ENCODE peak calls at places on chromosomes 7 and 10, in nine cellular contexts. One of them, this sample, is unnamed.

GRCh38 chr7:87220026-87220733 is 648 bp upstream of the TMEM243 start:
- DNase-seq in activated CD4-positive, CD25-positive, alpha-beta regulatory T cell: peak
- DNase-seq in Kasumi-1: peak
- DNase-seq in fibroblast of lung: peak
- DNase-seq in activated CD8-positive, alpha-beta T cell treated with anti-CD3 and anti-CD28 coated beads, Interleukin-2, amount 10 ng/mL, durations not matched to agents 7 days and 5 days: peak
- DNase-seq in activated T-cell treated with anti-CD3 and anti-CD28 coated beads, Interleukin-2, amount 50 U/mL, for 24 hours: peak
- DNase-seq in tibial artery: peak
- DNase-seq in stimulated activated CD8-positive, alpha-beta memory T cell treated with anti-CD3 and anti-CD28 coated beads, Interleukin-12 subunit alpha, Interleukin-12 subunit beta, amount 100 ng/mL, for 1 hour: peak
- DNase-seq in substantia nigra: peak
- DNase-seq in this sample: peak

GRCh38 chr7:156614434-156615264 is 25.9 kb upstream of the RNF32 start:
- DNase-seq in Kasumi-1: no peak
- DNase-seq in activated CD4-positive, CD25-positive, alpha-beta regulatory T cell: no peak
- DNase-seq in substantia nigra: no peak
- DNase-seq in activated T-cell treated with anti-CD3 and anti-CD28 coated beads, Interleukin-2, amount 50 U/mL, for 24 hours: no peak
- DNase-seq in activated CD8-positive, alpha-beta T cell treated with anti-CD3 and anti-CD28 coated beads, Interleukin-2, amount 10 ng/mL, durations not matched to agents 7 days and 5 days: no peak
- DNase-seq in stimulated activated CD8-positive, alpha-beta memory T cell treated with anti-CD3 and anti-CD28 coated beads, Interleukin-12 subunit alpha, Interleukin-12 subunit beta, amount 100 ng/mL, for 1 hour: no peak
- DNase-seq in fibroblast of lung: no peak
- DNase-seq in tibial artery: no peak
- DNase-seq in this sample: no peak

GRCh38 chr10:73650537-73651331 is 5.1 kb downstream of the SYNPO2L start:
- DNase-seq in Kasumi-1: no peak
- DNase-seq in activated T-cell treated with anti-CD3 and anti-CD28 coated beads, Interleukin-2, amount 50 U/mL, for 24 hours: no peak
- DNase-seq in fibroblast of lung: peak
- DNase-seq in substantia nigra: no peak
- DNase-seq in tibial artery: no peak
- DNase-seq in stimulated activated CD8-positive, alpha-beta memory T cell treated with anti-CD3 and anti-CD28 coated beads, Interleukin-12 subunit alpha, Interleukin-12 subunit beta, amount 100 ng/mL, for 1 hour: no peak
- DNase-seq in activated CD8-positive, alpha-beta T cell treated with anti-CD3 and anti-CD28 coated beads, Interleukin-2, amount 10 ng/mL, durations not matched to agents 7 days and 5 days: no peak
- DNase-seq in activated CD4-positive, CD25-positive, alpha-beta regulatory T cell: no peak
- DNase-seq in this sample: no peak

GRCh38 chr7:100464210-100464660 is at the start of gene SPACDR:
- DNase-seq in tibial artery: no peak
- DNase-seq in activated CD4-positive, CD25-positive, alpha-beta regulatory T cell: no peak
- DNase-seq in fibroblast of lung: no peak
- DNase-seq in activated T-cell treated with anti-CD3 and anti-CD28 coated beads, Interleukin-2, amount 50 U/mL, for 24 hours: no peak
- DNase-seq in activated CD8-positive, alpha-beta T cell treated with anti-CD3 and anti-CD28 coated beads, Interleukin-2, amount 10 ng/mL, durations not matched to agents 7 days and 5 days: no peak
- DNase-seq in substantia nigra: no peak
- DNase-seq in Kasumi-1: no peak
- DNase-seq in stimulated activated CD8-positive, alpha-beta memory T cell treated with anti-CD3 and anti-CD28 coated beads, Interleukin-12 subunit alpha, Interleukin-12 subunit beta, amount 100 ng/mL, for 1 hour: no peak
- DNase-seq in this sample: no peak

GRCh38 chr7:44103941-44104879 is at the start of gene AEBP1:
- DNase-seq in fibroblast of lung: no peak
- DNase-seq in tibial artery: no peak
- DNase-seq in activated CD4-positive, CD25-positive, alpha-beta regulatory T cell: no peak
- DNase-seq in stimulated activated CD8-positive, alpha-beta memory T cell treated with anti-CD3 and anti-CD28 coated beads, Interleukin-12 subunit alpha, Interleukin-12 subunit beta, amount 100 ng/mL, for 1 hour: no peak
- DNase-seq in Kasumi-1: peak
- DNase-seq in activated CD8-positive, alpha-beta T cell treated with anti-CD3 and anti-CD28 coated beads, Interleukin-2, amount 10 ng/mL, durations not matched to agents 7 days and 5 days: peak
- DNase-seq in substantia nigra: no peak
- DNase-seq in activated T-cell treated with anti-CD3 and anti-CD28 coated beads, Interleukin-2, amount 50 U/mL, for 24 hours: peak
- DNase-seq in this sample: no peak

GRCh38 chr10:62726142-62726541 is 78.4 kb upstream of the ADO start:
- DNase-seq in stimulated activated CD8-positive, alpha-beta memory T cell treated with anti-CD3 and anti-CD28 coated beads, Interleukin-12 subunit alpha, Interleukin-12 subunit beta, amount 100 ng/mL, for 1 hour: no peak
- DNase-seq in activated CD8-positive, alpha-beta T cell treated with anti-CD3 and anti-CD28 coated beads, Interleukin-2, amount 10 ng/mL, durations not matched to agents 7 days and 5 days: no peak
- DNase-seq in activated CD4-positive, CD25-positive, alpha-beta regulatory T cell: peak
- DNase-seq in tibial artery: no peak
- DNase-seq in fibroblast of lung: no peak
- DNase-seq in activated T-cell treated with anti-CD3 and anti-CD28 coated beads, Interleukin-2, amount 50 U/mL, for 24 hours: peak
- DNase-seq in substantia nigra: no peak
- DNase-seq in Kasumi-1: no peak
- DNase-seq in this sample: no peak

GRCh38 chr7:825386-825785 is 6.9 kb upstream of the SUN1 start:
- DNase-seq in activated CD8-positive, alpha-beta T cell treated with anti-CD3 and anti-CD28 coated beads, Interleukin-2, amount 10 ng/mL, durations not matched to agents 7 days and 5 days: no peak
- DNase-seq in tibial artery: no peak
- DNase-seq in substantia nigra: no peak
- DNase-seq in activated T-cell treated with anti-CD3 and anti-CD28 coated beads, Interleukin-2, amount 50 U/mL, for 24 hours: no peak
- DNase-seq in fibroblast of lung: peak
- DNase-seq in activated CD4-positive, CD25-positive, alpha-beta regulatory T cell: no peak
- DNase-seq in stimulated activated CD8-positive, alpha-beta memory T cell treated with anti-CD3 and anti-CD28 coated beads, Interleukin-12 subunit alpha, Interleukin-12 subunit beta, amount 100 ng/mL, for 1 hour: no peak
- DNase-seq in Kasumi-1: no peak
- DNase-seq in this sample: no peak

GRCh38 chr7:106987777-106988176 is 56.7 kb upstream of the PRKAR2B start:
- DNase-seq in activated CD8-positive, alpha-beta T cell treated with anti-CD3 and anti-CD28 coated beads, Interleukin-2, amount 10 ng/mL, durations not matched to agents 7 days and 5 days: no peak
- DNase-seq in fibroblast of lung: no peak
- DNase-seq in activated T-cell treated with anti-CD3 and anti-CD28 coated beads, Interleukin-2, amount 50 U/mL, for 24 hours: no peak
- DNase-seq in tibial artery: no peak
- DNase-seq in substantia nigra: no peak
- DNase-seq in stimulated activated CD8-positive, alpha-beta memory T cell treated with anti-CD3 and anti-CD28 coated beads, Interleukin-12 subunit alpha, Interleukin-12 subunit beta, amount 100 ng/mL, for 1 hour: no peak
- DNase-seq in Kasumi-1: no peak
- DNase-seq in activated CD4-positive, CD25-positive, alpha-beta regulatory T cell: no peak
- DNase-seq in this sample: no peak

GRCh38 chr7:157630301-157630853 is 293.6 kb downstream of the DNAJB6 start:
- DNase-seq in Kasumi-1: no peak
- DNase-seq in tibial artery: no peak
- DNase-seq in fibroblast of lung: no peak
- DNase-seq in activated CD4-positive, CD25-positive, alpha-beta regulatory T cell: no peak
- DNase-seq in stimulated activated CD8-positive, alpha-beta memory T cell treated with anti-CD3 and anti-CD28 coated beads, Interleukin-12 subunit alpha, Interleukin-12 subunit beta, amount 100 ng/mL, for 1 hour: no peak
- DNase-seq in substantia nigra: no peak
- DNase-seq in activated T-cell treated with anti-CD3 and anti-CD28 coated beads, Interleukin-2, amount 50 U/mL, for 24 hours: no peak
- DNase-seq in activated CD8-positive, alpha-beta T cell treated with anti-CD3 and anti-CD28 coated beads, Interleukin-2, amount 10 ng/mL, durations not matched to agents 7 days and 5 days: no peak
- DNase-seq in this sample: no peak

GRCh38 chr7:55060085-55060484 is 41.3 kb downstream of the EGFR start:
- DNase-seq in stimulated activated CD8-positive, alpha-beta memory T cell treated with anti-CD3 and anti-CD28 coated beads, Interleukin-12 subunit alpha, Interleukin-12 subunit beta, amount 100 ng/mL, for 1 hour: no peak
- DNase-seq in tibial artery: no peak
- DNase-seq in Kasumi-1: no peak
- DNase-seq in activated T-cell treated with anti-CD3 and anti-CD28 coated beads, Interleukin-2, amount 50 U/mL, for 24 hours: no peak
- DNase-seq in activated CD8-positive, alpha-beta T cell treated with anti-CD3 and anti-CD28 coated beads, Interleukin-2, amount 10 ng/mL, durations not matched to agents 7 days and 5 days: no peak
- DNase-seq in substantia nigra: no peak
- DNase-seq in activated CD4-positive, CD25-positive, alpha-beta regulatory T cell: no peak
- DNase-seq in fibroblast of lung: no peak
- DNase-seq in this sample: no peak

GRCh38 chr7:121576148-121576921 is 180.2 kb upstream of the FAM3C start:
- DNase-seq in tibial artery: no peak
- DNase-seq in stimulated activated CD8-positive, alpha-beta memory T cell treated with anti-CD3 and anti-CD28 coated beads, Interleukin-12 subunit alpha, Interleukin-12 subunit beta, amount 100 ng/mL, for 1 hour: no peak
- DNase-seq in activated CD8-positive, alpha-beta T cell treated with anti-CD3 and anti-CD28 coated beads, Interleukin-2, amount 10 ng/mL, durations not matched to agents 7 days and 5 days: no peak
- DNase-seq in activated T-cell treated with anti-CD3 and anti-CD28 coated beads, Interleukin-2, amount 50 U/mL, for 24 hours: no peak
- DNase-seq in Kasumi-1: no peak
- DNase-seq in substantia nigra: no peak
- DNase-seq in fibroblast of lung: no peak
- DNase-seq in activated CD4-positive, CD25-positive, alpha-beta regulatory T cell: no peak
- DNase-seq in this sample: no peak

GRCh38 chr10:24561453-24561852 is 162.2 kb downstream of the ARHGAP21 start:
- DNase-seq in substantia nigra: no peak
- DNase-seq in activated CD4-positive, CD25-positive, alpha-beta regulatory T cell: no peak
- DNase-seq in tibial artery: no peak
- DNase-seq in Kasumi-1: no peak
- DNase-seq in stimulated activated CD8-positive, alpha-beta memory T cell treated with anti-CD3 and anti-CD28 coated beads, Interleukin-12 subunit alpha, Interleukin-12 subunit beta, amount 100 ng/mL, for 1 hour: no peak
- DNase-seq in activated CD8-positive, alpha-beta T cell treated with anti-CD3 and anti-CD28 coated beads, Interleukin-2, amount 10 ng/mL, durations not matched to agents 7 days and 5 days: peak
- DNase-seq in activated T-cell treated with anti-CD3 and anti-CD28 coated beads, Interleukin-2, amount 50 U/mL, for 24 hours: no peak
- DNase-seq in fibroblast of lung: peak
- DNase-seq in this sample: no peak

GRCh38 chr7:157837047-157837446 is 500.2 kb downstream of the DNAJB6 start:
- DNase-seq in activated T-cell treated with anti-CD3 and anti-CD28 coated beads, Interleukin-2, amount 50 U/mL, for 24 hours: no peak
- DNase-seq in fibroblast of lung: no peak
- DNase-seq in activated CD4-positive, CD25-positive, alpha-beta regulatory T cell: no peak
- DNase-seq in stimulated activated CD8-positive, alpha-beta memory T cell treated with anti-CD3 and anti-CD28 coated beads, Interleukin-12 subunit alpha, Interleukin-12 subunit beta, amount 100 ng/mL, for 1 hour: no peak
- DNase-seq in substantia nigra: no peak
- DNase-seq in tibial artery: no peak
- DNase-seq in activated CD8-positive, alpha-beta T cell treated with anti-CD3 and anti-CD28 coated beads, Interleukin-2, amount 10 ng/mL, durations not matched to agents 7 days and 5 days: no peak
- DNase-seq in Kasumi-1: no peak
- DNase-seq in this sample: no peak

GRCh38 chr10:34746094-34746493 is 69.0 kb downstream of the PARD3 start:
- DNase-seq in substantia nigra: no peak
- DNase-seq in activated CD8-positive, alpha-beta T cell treated with anti-CD3 and anti-CD28 coated beads, Interleukin-2, amount 10 ng/mL, durations not matched to agents 7 days and 5 days: no peak
- DNase-seq in activated T-cell treated with anti-CD3 and anti-CD28 coated beads, Interleukin-2, amount 50 U/mL, for 24 hours: no peak
- DNase-seq in stimulated activated CD8-positive, alpha-beta memory T cell treated with anti-CD3 and anti-CD28 coated beads, Interleukin-12 subunit alpha, Interleukin-12 subunit beta, amount 100 ng/mL, for 1 hour: no peak
- DNase-seq in activated CD4-positive, CD25-positive, alpha-beta regulatory T cell: no peak
- DNase-seq in Kasumi-1: no peak
- DNase-seq in fibroblast of lung: no peak
- DNase-seq in tibial artery: no peak
- DNase-seq in this sample: no peak

GRCh38 chr7:101201695-101202602 is 1.1 kb upstream of the MOGAT3 start:
- DNase-seq in substantia nigra: no peak
- DNase-seq in tibial artery: no peak
- DNase-seq in activated CD4-positive, CD25-positive, alpha-beta regulatory T cell: no peak
- DNase-seq in Kasumi-1: no peak
- DNase-seq in activated CD8-positive, alpha-beta T cell treated with anti-CD3 and anti-CD28 coated beads, Interleukin-2, amount 10 ng/mL, durations not matched to agents 7 days and 5 days: no peak
- DNase-seq in activated T-cell treated with anti-CD3 and anti-CD28 coated beads, Interleukin-2, amount 50 U/mL, for 24 hours: no peak
- DNase-seq in stimulated activated CD8-positive, alpha-beta memory T cell treated with anti-CD3 and anti-CD28 coated beads, Interleukin-12 subunit alpha, Interleukin-12 subunit beta, amount 100 ng/mL, for 1 hour: no peak
- DNase-seq in fibroblast of lung: no peak
- DNase-seq in this sample: no peak

GRCh38 chr10:82037076-82037475 is 162.1 kb downstream of the NRG3 start:
- DNase-seq in activated T-cell treated with anti-CD3 and anti-CD28 coated beads, Interleukin-2, amount 50 U/mL, for 24 hours: no peak
- DNase-seq in fibroblast of lung: no peak
- DNase-seq in tibial artery: no peak
- DNase-seq in Kasumi-1: no peak
- DNase-seq in activated CD8-positive, alpha-beta T cell treated with anti-CD3 and anti-CD28 coated beads, Interleukin-2, amount 10 ng/mL, durations not matched to agents 7 days and 5 days: no peak
- DNase-seq in substantia nigra: peak
- DNase-seq in stimulated activated CD8-positive, alpha-beta memory T cell treated with anti-CD3 and anti-CD28 coated beads, Interleukin-12 subunit alpha, Interleukin-12 subunit beta, amount 100 ng/mL, for 1 hour: no peak
- DNase-seq in activated CD4-positive, CD25-positive, alpha-beta regulatory T cell: no peak
- DNase-seq in this sample: no peak

GRCh38 chr7:5625938-5626337 is 155.5 kb downstream of the RNF216 start:
- DNase-seq in activated T-cell treated with anti-CD3 and anti-CD28 coated beads, Interleukin-2, amount 50 U/mL, for 24 hours: no peak
- DNase-seq in tibial artery: no peak
- DNase-seq in activated CD4-positive, CD25-positive, alpha-beta regulatory T cell: no peak
- DNase-seq in fibroblast of lung: peak
- DNase-seq in activated CD8-positive, alpha-beta T cell treated with anti-CD3 and anti-CD28 coated beads, Interleukin-2, amount 10 ng/mL, durations not matched to agents 7 days and 5 days: no peak
- DNase-seq in stimulated activated CD8-positive, alpha-beta memory T cell treated with anti-CD3 and anti-CD28 coated beads, Interleukin-12 subunit alpha, Interleukin-12 subunit beta, amount 100 ng/mL, for 1 hour: no peak
- DNase-seq in Kasumi-1: no peak
- DNase-seq in substantia nigra: no peak
- DNase-seq in this sample: no peak

GRCh38 chr10:64396105-64396504 is 874.9 kb downstream of the REEP3 start:
- DNase-seq in fibroblast of lung: peak
- DNase-seq in tibial artery: no peak
- DNase-seq in activated CD8-positive, alpha-beta T cell treated with anti-CD3 and anti-CD28 coated beads, Interleukin-2, amount 10 ng/mL, durations not matched to agents 7 days and 5 days: no peak
- DNase-seq in activated CD4-positive, CD25-positive, alpha-beta regulatory T cell: no peak
- DNase-seq in Kasumi-1: no peak
- DNase-seq in substantia nigra: no peak
- DNase-seq in activated T-cell treated with anti-CD3 and anti-CD28 coated beads, Interleukin-2, amount 50 U/mL, for 24 hours: no peak
- DNase-seq in stimulated activated CD8-positive, alpha-beta memory T cell treated with anti-CD3 and anti-CD28 coated beads, Interleukin-12 subunit alpha, Interleukin-12 subunit beta, amount 100 ng/mL, for 1 hour: no peak
- DNase-seq in this sample: no peak

GRCh38 chr10:78777466-78778256 is 291.1 kb upstream of the ZMIZ1 start:
- DNase-seq in activated T-cell treated with anti-CD3 and anti-CD28 coated beads, Interleukin-2, amount 50 U/mL, for 24 hours: peak
- DNase-seq in activated CD4-positive, CD25-positive, alpha-beta regulatory T cell: no peak
- DNase-seq in Kasumi-1: no peak
- DNase-seq in activated CD8-positive, alpha-beta T cell treated with anti-CD3 and anti-CD28 coated beads, Interleukin-2, amount 10 ng/mL, durations not matched to agents 7 days and 5 days: no peak
- DNase-seq in stimulated activated CD8-positive, alpha-beta memory T cell treated with anti-CD3 and anti-CD28 coated beads, Interleukin-12 subunit alpha, Interleukin-12 subunit beta, amount 100 ng/mL, for 1 hour: no peak
- DNase-seq in tibial artery: peak
- DNase-seq in fibroblast of lung: peak
- DNase-seq in substantia nigra: peak
- DNase-seq in this sample: no peak

GRCh38 chr7:96612034-96612433 is 97.6 kb downstream of the SEM1 start:
- DNase-seq in stimulated activated CD8-positive, alpha-beta memory T cell treated with anti-CD3 and anti-CD28 coated beads, Interleukin-12 subunit alpha, Interleukin-12 subunit beta, amount 100 ng/mL, for 1 hour: no peak
- DNase-seq in activated CD4-positive, CD25-positive, alpha-beta regulatory T cell: no peak
- DNase-seq in activated T-cell treated with anti-CD3 and anti-CD28 coated beads, Interleukin-2, amount 50 U/mL, for 24 hours: no peak
- DNase-seq in Kasumi-1: no peak
- DNase-seq in substantia nigra: no peak
- DNase-seq in activated CD8-positive, alpha-beta T cell treated with anti-CD3 and anti-CD28 coated beads, Interleukin-2, amount 10 ng/mL, durations not matched to agents 7 days and 5 days: no peak
- DNase-seq in fibroblast of lung: no peak
- DNase-seq in tibial artery: no peak
- DNase-seq in this sample: no peak

GRCh38 chr10:112382539-112383235 is 8.8 kb downstream of the ACSL5 start:
- DNase-seq in tibial artery: no peak
- DNase-seq in Kasumi-1: no peak
- DNase-seq in activated CD4-positive, CD25-positive, alpha-beta regulatory T cell: no peak
- DNase-seq in stimulated activated CD8-positive, alpha-beta memory T cell treated with anti-CD3 and anti-CD28 coated beads, Interleukin-12 subunit alpha, Interleukin-12 subunit beta, amount 100 ng/mL, for 1 hour: no peak
- DNase-seq in substantia nigra: no peak
- DNase-seq in activated CD8-positive, alpha-beta T cell treated with anti-CD3 and anti-CD28 coated beads, Interleukin-2, amount 10 ng/mL, durations not matched to agents 7 days and 5 days: no peak
- DNase-seq in fibroblast of lung: no peak
- DNase-seq in activated T-cell treated with anti-CD3 and anti-CD28 coated beads, Interleukin-2, amount 50 U/mL, for 24 hours: no peak
- DNase-seq in this sample: no peak

GRCh38 chr10:98055875-98056516 is 25.6 kb upstream of the CRTAC1 start:
- DNase-seq in fibroblast of lung: no peak
- DNase-seq in substantia nigra: no peak
- DNase-seq in activated CD4-positive, CD25-positive, alpha-beta regulatory T cell: no peak
- DNase-seq in activated CD8-positive, alpha-beta T cell treated with anti-CD3 and anti-CD28 coated beads, Interleukin-2, amount 10 ng/mL, durations not matched to agents 7 days and 5 days: peak
- DNase-seq in stimulated activated CD8-positive, alpha-beta memory T cell treated with anti-CD3 and anti-CD28 coated beads, Interleukin-12 subunit alpha, Interleukin-12 subunit beta, amount 100 ng/mL, for 1 hour: no peak
- DNase-seq in Kasumi-1: peak
- DNase-seq in activated T-cell treated with anti-CD3 and anti-CD28 coated beads, Interleukin-2, amount 50 U/mL, for 24 hours: no peak
- DNase-seq in tibial artery: no peak
- DNase-seq in this sample: peak

GRCh38 chr10:81216949-81217348 is 658.0 kb upstream of the NRG3 start:
- DNase-seq in tibial artery: no peak
- DNase-seq in substantia nigra: no peak
- DNase-seq in activated CD8-positive, alpha-beta T cell treated with anti-CD3 and anti-CD28 coated beads, Interleukin-2, amount 10 ng/mL, durations not matched to agents 7 days and 5 days: no peak
- DNase-seq in stimulated activated CD8-positive, alpha-beta memory T cell treated with anti-CD3 and anti-CD28 coated beads, Interleukin-12 subunit alpha, Interleukin-12 subunit beta, amount 100 ng/mL, for 1 hour: no peak
- DNase-seq in fibroblast of lung: no peak
- DNase-seq in activated CD4-positive, CD25-positive, alpha-beta regulatory T cell: no peak
- DNase-seq in Kasumi-1: no peak
- DNase-seq in activated T-cell treated with anti-CD3 and anti-CD28 coated beads, Interleukin-2, amount 50 U/mL, for 24 hours: no peak
- DNase-seq in this sample: no peak

GRCh38 chr10:63547628-63548356 is 26.6 kb downstream of the REEP3 start:
- DNase-seq in activated CD4-positive, CD25-positive, alpha-beta regulatory T cell: no peak
- DNase-seq in tibial artery: no peak
- DNase-seq in stimulated activated CD8-positive, alpha-beta memory T cell treated with anti-CD3 and anti-CD28 coated beads, Interleukin-12 subunit alpha, Interleukin-12 subunit beta, amount 100 ng/mL, for 1 hour: no peak
- DNase-seq in activated T-cell treated with anti-CD3 and anti-CD28 coated beads, Interleukin-2, amount 50 U/mL, for 24 hours: no peak
- DNase-seq in Kasumi-1: no peak
- DNase-seq in substantia nigra: no peak
- DNase-seq in activated CD8-positive, alpha-beta T cell treated with anti-CD3 and anti-CD28 coated beads, Interleukin-2, amount 10 ng/mL, durations not matched to agents 7 days and 5 days: no peak
- DNase-seq in fibroblast of lung: no peak
- DNase-seq in this sample: no peak

GRCh38 chr10:14397069-14397468 is 66.3 kb upstream of the FRMD4A start:
- DNase-seq in activated CD4-positive, CD25-positive, alpha-beta regulatory T cell: no peak
- DNase-seq in Kasumi-1: no peak
- DNase-seq in activated CD8-positive, alpha-beta T cell treated with anti-CD3 and anti-CD28 coated beads, Interleukin-2, amount 10 ng/mL, durations not matched to agents 7 days and 5 days: no peak
- DNase-seq in fibroblast of lung: peak
- DNase-seq in substantia nigra: peak
- DNase-seq in tibial artery: peak
- DNase-seq in activated T-cell treated with anti-CD3 and anti-CD28 coated beads, Interleukin-2, amount 50 U/mL, for 24 hours: no peak
- DNase-seq in stimulated activated CD8-positive, alpha-beta memory T cell treated with anti-CD3 and anti-CD28 coated beads, Interleukin-12 subunit alpha, Interleukin-12 subunit beta, amount 100 ng/mL, for 1 hour: no peak
- DNase-seq in this sample: no peak

GRCh38 chr7:141974831-141975230 is 1.3 kb upstream of the TAS2R38 start:
- DNase-seq in activated CD4-positive, CD25-positive, alpha-beta regulatory T cell: no peak
- DNase-seq in fibroblast of lung: no peak
- DNase-seq in stimulated activated CD8-positive, alpha-beta memory T cell treated with anti-CD3 and anti-CD28 coated beads, Interleukin-12 subunit alpha, Interleukin-12 subunit beta, amount 100 ng/mL, for 1 hour: no peak
- DNase-seq in Kasumi-1: peak
- DNase-seq in activated CD8-positive, alpha-beta T cell treated with anti-CD3 and anti-CD28 coated beads, Interleukin-2, amount 10 ng/mL, durations not matched to agents 7 days and 5 days: peak
- DNase-seq in tibial artery: no peak
- DNase-seq in activated T-cell treated with anti-CD3 and anti-CD28 coated beads, Interleukin-2, amount 50 U/mL, for 24 hours: no peak
- DNase-seq in substantia nigra: no peak
- DNase-seq in this sample: no peak

GRCh38 chr7:127807340-127807739 is 155.3 kb downstream of the SND1 start:
- DNase-seq in activated CD4-positive, CD25-positive, alpha-beta regulatory T cell: no peak
- DNase-seq in Kasumi-1: no peak
- DNase-seq in activated T-cell treated with anti-CD3 and anti-CD28 coated beads, Interleukin-2, amount 50 U/mL, for 24 hours: no peak
- DNase-seq in tibial artery: no peak
- DNase-seq in stimulated activated CD8-positive, alpha-beta memory T cell treated with anti-CD3 and anti-CD28 coated beads, Interleukin-12 subunit alpha, Interleukin-12 subunit beta, amount 100 ng/mL, for 1 hour: no peak
- DNase-seq in substantia nigra: no peak
- DNase-seq in fibroblast of lung: no peak
- DNase-seq in activated CD8-positive, alpha-beta T cell treated with anti-CD3 and anti-CD28 coated beads, Interleukin-2, amount 10 ng/mL, durations not matched to agents 7 days and 5 days: no peak
- DNase-seq in this sample: no peak

GRCh38 chr7:142414915-142415314 is 157.1 kb upstream of the PRSS58 start:
- DNase-seq in fibroblast of lung: no peak
- DNase-seq in tibial artery: no peak
- DNase-seq in substantia nigra: no peak
- DNase-seq in activated T-cell treated with anti-CD3 and anti-CD28 coated beads, Interleukin-2, amount 50 U/mL, for 24 hours: no peak
- DNase-seq in stimulated activated CD8-positive, alpha-beta memory T cell treated with anti-CD3 and anti-CD28 coated beads, Interleukin-12 subunit alpha, Interleukin-12 subunit beta, amount 100 ng/mL, for 1 hour: no peak
- DNase-seq in activated CD8-positive, alpha-beta T cell treated with anti-CD3 and anti-CD28 coated beads, Interleukin-2, amount 10 ng/mL, durations not matched to agents 7 days and 5 days: no peak
- DNase-seq in activated CD4-positive, CD25-positive, alpha-beta regulatory T cell: no peak
- DNase-seq in Kasumi-1: no peak
- DNase-seq in this sample: no peak

GRCh38 chr10:97682042-97682441 is 5.0 kb downstream of the AVPI1 start:
- DNase-seq in Kasumi-1: no peak
- DNase-seq in activated CD4-positive, CD25-positive, alpha-beta regulatory T cell: no peak
- DNase-seq in stimulated activated CD8-positive, alpha-beta memory T cell treated with anti-CD3 and anti-CD28 coated beads, Interleukin-12 subunit alpha, Interleukin-12 subunit beta, amount 100 ng/mL, for 1 hour: no peak
- DNase-seq in activated CD8-positive, alpha-beta T cell treated with anti-CD3 and anti-CD28 coated beads, Interleukin-2, amount 10 ng/mL, durations not matched to agents 7 days and 5 days: no peak
- DNase-seq in fibroblast of lung: no peak
- DNase-seq in tibial artery: no peak
- DNase-seq in activated T-cell treated with anti-CD3 and anti-CD28 coated beads, Interleukin-2, amount 50 U/mL, for 24 hours: no peak
- DNase-seq in substantia nigra: no peak
- DNase-seq in this sample: no peak

GRCh38 chr7:17625038-17625437 is 315.3 kb downstream of the SNX13 start:
- DNase-seq in tibial artery: no peak
- DNase-seq in fibroblast of lung: peak
- DNase-seq in activated CD4-positive, CD25-positive, alpha-beta regulatory T cell: no peak
- DNase-seq in activated CD8-positive, alpha-beta T cell treated with anti-CD3 and anti-CD28 coated beads, Interleukin-2, amount 10 ng/mL, durations not matched to agents 7 days and 5 days: no peak
- DNase-seq in activated T-cell treated with anti-CD3 and anti-CD28 coated beads, Interleukin-2, amount 50 U/mL, for 24 hours: no peak
- DNase-seq in Kasumi-1: no peak
- DNase-seq in substantia nigra: no peak
- DNase-seq in stimulated activated CD8-positive, alpha-beta memory T cell treated with anti-CD3 and anti-CD28 coated beads, Interleukin-12 subunit alpha, Interleukin-12 subunit beta, amount 100 ng/mL, for 1 hour: no peak
- DNase-seq in this sample: no peak